ENCODE peak calls at places on chromosomes 13 and 19, in nine cellular contexts. W, B, L, I, U, D, K, H and E are unnamed samples.

GRCh38 chr19:42076375-42076944 is 494 bp downstream of the ZNF574 start:
- DNase-seq in W (no peak), B (no peak), L (no peak), I (no peak), U (peak), D (peak), K (no peak), H (no peak), E (no peak)

GRCh38 chr13:46010148-46010547 is 42.4 kb downstream of the ZC3H13 start:
- DNase-seq in W (no peak), B (no peak), L (no peak), I (no peak), U (no peak), D (no peak), K (peak), H (no peak), E (no peak)

GRCh38 chr19:49718991-49719390 is 28.1 kb downstream of the CPT1C start:
- DNase-seq in W (no peak), B (no peak), L (no peak), I (no peak), U (no peak), D (no peak), K (no peak), H (no peak), E (no peak)

GRCh38 chr19:18330865-18331264 is 8.0 kb upstream of the LSM4 start:
- DNase-seq in W (no peak), B (no peak), L (no peak), I (no peak), U (no peak), D (no peak), K (no peak), H (no peak), E (no peak)

GRCh38 chr13:20397896-20398295 is 127.8 kb downstream of the CRYL1 start:
- DNase-seq in W (no peak), B (no peak), L (no peak), I (no peak), U (no peak), D (no peak), K (no peak), H (no peak), E (no peak)

GRCh38 chr13:35888327-35888940 is 242.7 kb downstream of the DCLK1 start:
- DNase-seq in W (no peak), B (peak), L (no peak), I (no peak), U (no peak), D (no peak), K (no peak), H (no peak), E (no peak)

GRCh38 chr13:98315902-98316301 is 138.8 kb upstream of the RNF113B start:
- DNase-seq in W (no peak), B (no peak), L (no peak), I (no peak), U (no peak), D (no peak), K (no peak), H (no peak), E (no peak)

GRCh38 chr13:97256343-97256783 is 34.2 kb downstream of the MBNL2 start:
- DNase-seq in W (no peak), B (no peak), L (peak), I (peak), U (no peak), D (no peak), K (peak), H (no peak), E (no peak)

GRCh38 chr19:29515706-29516357 is 10.0 kb upstream of the VSTM2B start:
- DNase-seq in W (no peak), B (no peak), L (no peak), I (no peak), U (peak), D (no peak), K (no peak), H (peak), E (no peak)

GRCh38 chr19:5801796-5802616 is 2.9 kb upstream of the NRTN start:
- DNase-seq in W (peak), B (no peak), L (no peak), I (no peak), U (peak), D (no peak), K (peak), H (no peak), E (no peak)

GRCh38 chr13:91351980-91352379 is 4.5 kb downstream of the MIR17HG start:
- DNase-seq in W (no peak), B (no peak), L (no peak), I (no peak), U (no peak), D (no peak), K (no peak), H (no peak), E (no peak)

GRCh38 chr13:113060557-113061270 is 44.9 kb upstream of the F7 start:
- DNase-seq in W (no peak), B (no peak), L (no peak), I (no peak), U (peak), D (no peak), K (no peak), H (peak), E (no peak)

GRCh38 chr19:6297202-6297601 is 17.4 kb upstream of the MLLT1 start:
- DNase-seq in W (no peak), B (no peak), L (no peak), I (no peak), U (no peak), D (no peak), K (no peak), H (no peak), E (no peak)

GRCh38 chr19:50909240-50910070 is 1.7 kb downstream of the KLK4 start:
- DNase-seq in W (peak), B (peak), L (no peak), I (no peak), U (peak), D (no peak), K (no peak), H (no peak), E (no peak)

GRCh38 chr13:56457535-56458200 is 683.0 kb upstream of the PRR20A start:
- DNase-seq in W (no peak), B (no peak), L (no peak), I (no peak), U (no peak), D (no peak), K (no peak), H (no peak), E (no peak)

GRCh38 chr13:113850722-113851479 is 13.0 kb downstream of the GAS6 start:
- DNase-seq in W (no peak), B (no peak), L (no peak), I (no peak), U (no peak), D (no peak), K (no peak), H (no peak), E (no peak)

GRCh38 chr19:54188224-54188871 is 1.0 kb downstream of the MBOAT7 start:
- DNase-seq in W (no peak), B (no peak), L (peak), I (no peak), U (no peak), D (peak), K (peak), H (no peak), E (peak)

GRCh38 chr13:39100996-39101751 is 62.9 kb downstream of the NHLRC3 start:
- DNase-seq in W (no peak), B (no peak), L (no peak), I (no peak), U (no peak), D (no peak), K (no peak), H (no peak), E (no peak)

GRCh38 chr19:49058592-49058991 is 1.0 kb upstream of the CGB7 start:
- DNase-seq in W (no peak), B (no peak), L (no peak), I (no peak), U (no peak), D (no peak), K (peak), H (no peak), E (no peak)

GRCh38 chr19:38736036-38736412 is 8.2 kb downstream of the CAPN12 start:
- DNase-seq in W (no peak), B (peak), L (no peak), I (no peak), U (peak), D (peak), K (no peak), H (peak), E (no peak)

GRCh38 chr13:39226359-39226758 is 188.1 kb downstream of the NHLRC3 start:
- DNase-seq in W (no peak), B (no peak), L (no peak), I (no peak), U (no peak), D (no peak), K (no peak), H (peak), E (no peak)

GRCh38 chr13:50387124-50387581 is 371.9 kb downstream of the KCNRG start:
- DNase-seq in W (no peak), B (peak), L (no peak), I (no peak), U (peak), D (no peak), K (peak), H (peak), E (no peak)

GRCh38 chr19:8336072-8336569 is 6.9 kb downstream of the KANK3 start:
- DNase-seq in W (no peak), B (no peak), L (no peak), I (no peak), U (no peak), D (no peak), K (no peak), H (no peak), E (no peak)

GRCh38 chr13:66887088-66887487 is 343.0 kb downstream of the PCDH9 start:
- DNase-seq in W (no peak), B (peak), L (no peak), I (no peak), U (no peak), D (no peak), K (peak), H (no peak), E (no peak)

GRCh38 chr13:99990045-99990977 is 8.7 kb downstream of the ZIC2 start:
- DNase-seq in W (no peak), B (peak), L (no peak), I (no peak), U (peak), D (no peak), K (peak), H (no peak), E (no peak)

GRCh38 chr19:49196527-49197240 is 39.1 kb downstream of the TRPM4 start:
- DNase-seq in W (no peak), B (peak), L (no peak), I (no peak), U (no peak), D (no peak), K (no peak), H (peak), E (no peak)

GRCh38 chr13:92657565-92657964 is 569.0 kb upstream of the GPC6 start:
- DNase-seq in W (no peak), B (no peak), L (no peak), I (no peak), U (no peak), D (no peak), K (peak), H (no peak), E (no peak)

GRCh38 chr13:39538826-39539555 is 64.0 kb downstream of the LHFPL6 start:
- DNase-seq in W (no peak), B (peak), L (peak), I (no peak), U (no peak), D (no peak), K (peak), H (no peak), E (no peak)

GRCh38 chr13:51614350-51614786 is 30.1 kb downstream of the WDFY2 start:
- DNase-seq in W (no peak), B (peak), L (no peak), I (no peak), U (peak), D (peak), K (no peak), H (no peak), E (no peak)